ENCODE peak calls at places on chromosomes 11 and 22, in seven cellular contexts. C is hepatocyte, K is transverse colon, G is epithelial cell of esophagus, F is bronchial epithelial cell, T is skeletal muscle cell, A is left ventricle myocardium inferior. V is an unnamed sample.

GRCh38 chr22:37824674-37825641 is 1.8 kb downstream of the GALR3 start:
- DNase-seq in K (no peak), C (no peak), T (no peak), G (peak), A (no peak), F (no peak), V (peak)

GRCh38 chr11:95434489-95435057 is 203.6 kb upstream of the SESN3 start:
- DNase-seq in C (no peak), T (no peak), G (no peak), K (no peak), F (no peak), A (no peak), V (no peak)

GRCh38 chr11:35272391-35272821 is 133.4 kb downstream of the CD44 start:
- DNase-seq in T (no peak), C (no peak), F (no peak), A (no peak), G (no peak), K (peak), V (no peak)

GRCh38 chr11:73223998-73224730 is 6.1 kb downstream of the P2RY2 start:
- DNase-seq in A (no peak), F (no peak), G (no peak), K (no peak), T (no peak), C (no peak), V (no peak)

GRCh38 chr22:22450343-22450839 is 58.2 kb downstream of the ZNF280B start:
- DNase-seq in T (no peak), K (peak), C (no peak), G (no peak), A (no peak), F (no peak), V (no peak)

GRCh38 chr11:131581006-131581405 is 210.6 kb downstream of the NTM start:
- DNase-seq in K (no peak), A (no peak), F (no peak), C (no peak), T (no peak), G (no peak), V (no peak)

GRCh38 chr11:115572551-115572950 is 68.3 kb upstream of the CADM1 start:
- DNase-seq in G (no peak), F (no peak), K (no peak), A (no peak), C (no peak), T (no peak), V (no peak)

GRCh38 chr11:94815705-94816344 is 47.7 kb downstream of the AMOTL1 start:
- DNase-seq in T (no peak), F (no peak), A (no peak), C (no peak), G (no peak), K (no peak), V (peak)

GRCh38 chr11:68002943-68003845 is 703 bp downstream of the UNC93B1 start:
- DNase-seq in C (peak), F (no peak), T (no peak), A (no peak), G (peak), K (peak), V (peak)

GRCh38 chr11:119758291-119758690 is 29.3 kb upstream of the NECTIN1 start:
- DNase-seq in F (peak), G (peak), K (no peak), T (peak), A (no peak), C (no peak), V (no peak)

GRCh38 chr22:31629741-31630184 is 32.3 kb downstream of the PISD start:
- DNase-seq in F (no peak), K (no peak), T (no peak), G (no peak), C (no peak), A (no peak), V (peak)

GRCh38 chr11:20048707-20049106 is 111.6 kb downstream of the DBX1 start:
- DNase-seq in K (no peak), T (no peak), G (no peak), C (no peak), A (no peak), F (no peak), V (no peak)

GRCh38 chr22:27258773-27259172 is 542.8 kb downstream of the MN1 start:
- DNase-seq in A (no peak), C (no peak), F (no peak), K (no peak), G (no peak), T (no peak), V (no peak)

GRCh38 chr11:79152511-79152910 is 288.3 kb downstream of the TENM4 start:
- DNase-seq in G (no peak), C (no peak), K (no peak), F (no peak), A (no peak), T (no peak), V (no peak)

GRCh38 chr11:60747359-60747873 is 9.3 kb upstream of the MS4A15 start:
- DNase-seq in G (no peak), F (no peak), K (no peak), A (no peak), C (no peak), T (no peak), V (no peak)

GRCh38 chr11:34523053-34523452 is 9.5 kb upstream of the ELF5 start:
- DNase-seq in A (no peak), F (no peak), G (no peak), T (no peak), C (no peak), K (no peak), V (no peak)

GRCh38 chr11:98136357-98136756 is 884.4 kb upstream of the CNTN5 start:
- DNase-seq in K (no peak), G (no peak), C (no peak), F (no peak), T (no peak), A (no peak), V (no peak)

GRCh38 chr11:66279092-66279797 is 1.3 kb downstream of the CNIH2 start:
- DNase-seq in F (no peak), A (no peak), C (no peak), T (no peak), K (no peak), G (no peak), V (peak)

GRCh38 chr11:13277719-13278619 is at the start of gene BMAL1:
- DNase-seq in C (peak), K (peak), A (peak), G (peak), F (no peak), T (no peak), V (peak)

GRCh38 chr11:122668562-122669090 is 13.1 kb downstream of the UBASH3B start:
- DNase-seq in T (no peak), K (no peak), G (peak), C (no peak), F (peak), A (no peak), V (no peak)

GRCh38 chr11:65427691-65428577 is 5.3 kb downstream of the NEAT1 start:
- DNase-seq in T (no peak), C (peak), A (no peak), K (peak), G (peak), F (peak), V (no peak)

GRCh38 chr11:72958790-72959189 is 144.6 kb downstream of the ATG16L2 start:
- DNase-seq in F (no peak), C (no peak), G (no peak), A (no peak), T (no peak), K (no peak), V (no peak)

GRCh38 chr11:9385288-9385902 is 943 bp downstream of the IPO7 start:
- DNase-seq in F (peak), A (no peak), G (no peak), K (no peak), T (no peak), C (no peak), V (no peak)

GRCh38 chr11:105780781-105781525 is 171.1 kb downstream of the GRIA4 start:
- DNase-seq in A (no peak), C (no peak), F (no peak), K (no peak), T (no peak), G (no peak), V (no peak)

GRCh38 chr22:19524170-19525115 is at the start of gene CLDN5:
- DNase-seq in G (peak), A (peak), F (no peak), K (no peak), C (no peak), T (no peak), V (peak)

GRCh38 chr11:88415495-88415894 is 78.0 kb upstream of the CTSC start:
- DNase-seq in G (no peak), T (no peak), A (no peak), F (no peak), K (no peak), C (no peak), V (no peak)

GRCh38 chr22:26399288-26399687 is 29.8 kb upstream of the ASPHD2 start:
- DNase-seq in F (no peak), C (no peak), G (no peak), A (no peak), T (no peak), K (no peak), V (peak)

GRCh38 chr11:20351151-20351550 is 12.4 kb upstream of the HTATIP2 start:
- DNase-seq in K (peak), F (peak), G (peak), A (no peak), T (no peak), C (no peak), V (no peak)

GRCh38 chr11:75813622-75814039 is 1.4 kb upstream of the UVRAG start:
- DNase-seq in T (no peak), A (no peak), C (no peak), F (peak), K (no peak), G (peak), V (no peak)

GRCh38 chr22:24137595-24137994 is 43.7 kb upstream of the SUSD2 start:
- DNase-seq in G (no peak), K (no peak), C (peak), T (peak), A (no peak), F (no peak), V (no peak)

GRCh38 chr22:39925273-39925672 is 24.4 kb downstream of the GRAP2 start:
- DNase-seq in A (no peak), T (no peak), K (no peak), G (no peak), F (no peak), C (no peak), V (no peak)

GRCh38 chr22:40018051-40018450 is 23.3 kb downstream of the FAM83F start:
- DNase-seq in G (no peak), K (no peak), A (no peak), C (no peak), F (no peak), T (no peak), V (no peak)

GRCh38 chr11:107705027-107705426 is 6.8 kb downstream of the SLN start:
- DNase-seq in G (peak), F (peak), C (no peak), T (peak), K (no peak), A (no peak), V (no peak)

DNA sequence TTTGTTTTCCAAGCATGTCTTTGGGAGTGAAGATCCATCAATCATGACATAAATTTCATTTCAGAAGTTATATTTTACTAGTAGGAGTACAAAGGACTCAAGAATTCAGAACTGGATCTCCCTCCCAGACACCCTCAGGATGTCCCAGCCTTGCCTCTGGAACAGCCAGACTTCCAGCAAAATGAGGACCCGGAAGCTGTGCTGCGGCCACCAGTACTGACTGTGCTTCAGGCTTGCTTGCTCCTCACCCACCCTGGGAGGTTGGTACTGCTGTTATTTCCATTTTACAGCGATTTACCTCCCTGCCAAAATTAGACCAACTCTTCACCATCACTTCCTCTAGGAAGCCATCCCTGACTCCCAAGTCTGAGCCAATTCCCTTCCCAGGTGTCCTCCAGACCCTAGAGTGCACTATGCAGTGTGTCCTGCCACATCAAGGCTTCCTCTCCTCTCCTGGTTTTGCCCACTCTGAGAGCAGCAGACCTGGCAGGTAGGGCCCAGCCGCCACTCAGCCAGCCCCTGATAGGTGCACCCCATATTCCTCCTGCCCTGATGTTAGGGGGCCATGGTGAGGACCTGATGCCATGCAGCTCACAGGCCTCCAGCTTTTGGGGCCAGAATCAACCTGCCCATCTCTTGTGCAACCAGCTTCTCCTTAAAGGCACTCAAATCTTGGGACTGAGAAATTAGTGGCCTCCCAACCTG is 47.3 kb upstream of the WNT7B start:
- DNase-seq in T (no peak), A (peak), F (no peak), K (no peak), C (no peak), G (no peak), V (no peak)
- H3K4me3 ChIP-seq in T (no peak), A (no peak), F (no peak), K (no peak), C (no peak), G (no peak), V (no peak)

DNA sequence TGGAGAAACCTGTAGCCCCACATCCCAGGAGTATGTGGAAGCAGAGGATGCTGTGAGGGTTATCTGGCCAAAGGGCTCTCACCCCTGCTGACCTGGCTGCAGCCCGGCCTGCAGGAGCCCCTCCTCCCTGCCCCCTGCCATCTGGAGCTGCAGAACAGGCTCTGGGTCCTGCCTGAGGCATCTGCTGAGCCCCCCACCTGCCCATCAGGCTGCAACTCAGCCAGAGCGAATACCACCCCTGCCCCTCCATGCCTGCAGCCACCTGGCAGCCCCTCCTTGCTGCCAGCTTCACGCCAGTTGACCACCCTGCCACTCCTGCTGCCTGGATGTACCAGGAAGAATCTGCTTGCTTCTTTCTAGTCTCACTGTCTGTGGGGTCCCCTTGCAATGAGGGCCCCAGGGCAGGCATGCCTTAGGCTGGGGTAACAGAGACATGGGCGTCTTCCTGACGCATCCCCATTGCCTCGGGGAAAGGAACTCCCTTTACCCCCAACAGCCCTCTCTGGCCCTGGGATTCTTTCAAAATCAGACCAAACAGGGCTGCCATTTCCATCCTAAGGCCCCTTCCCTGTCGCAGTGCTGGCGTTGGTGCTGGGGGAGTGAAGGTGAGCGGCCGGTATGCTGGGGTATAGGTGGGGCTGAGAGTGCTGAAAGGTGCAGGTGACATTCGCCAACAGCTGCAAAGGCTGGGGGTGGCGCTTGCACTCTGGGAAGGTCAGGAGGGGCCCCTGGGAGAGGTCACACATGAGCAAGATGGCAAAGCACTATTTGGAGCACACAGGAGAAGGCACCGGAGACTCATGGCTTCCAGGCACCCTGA is 1334.6 kb downstream of the TBC1D22A start:
- DNase-seq in T (no peak), G (no peak), C (no peak), F (no peak), K (no peak), A (no peak), V (no peak)
- H3K4me3 ChIP-seq in T (no peak), G (no peak), C (no peak), F (no peak), K (no peak), A (no peak), V (no peak)

GRCh38 chr22:47422736-47423135 is 660.3 kb downstream of the TBC1D22A start:
- DNase-seq in G (no peak), F (no peak), K (no peak), C (no peak), A (no peak), T (no peak), V (no peak)

GRCh38 chr22:47423266-47423665 is 660.8 kb downstream of the TBC1D22A start:
- DNase-seq in T (no peak), F (no peak), C (no peak), G (no peak), K (no peak), A (no peak), V (no peak)

GRCh38 chr22:47420211-47420610 is 657.8 kb downstream of the TBC1D22A start:
- DNase-seq in F (no peak), C (no peak), G (no peak), K (no peak), T (no peak), A (no peak), V (no peak)

GRCh38 chr22:47421846-47422245 is 659.4 kb downstream of the TBC1D22A start:
- DNase-seq in T (no peak), G (no peak), K (no peak), C (no peak), F (no peak), A (no peak), V (no peak)

GRCh38 chr22:47423861-47424820 is 661.7 kb downstream of the TBC1D22A start:
- DNase-seq in K (no peak), C (no peak), F (no peak), A (no peak), G (no peak), T (no peak), V (no peak)
- H3K4me3 ChIP-seq in K (no peak), C (no peak), F (no peak), A (no peak), G (no peak), T (no peak), V (no peak)

DNA sequence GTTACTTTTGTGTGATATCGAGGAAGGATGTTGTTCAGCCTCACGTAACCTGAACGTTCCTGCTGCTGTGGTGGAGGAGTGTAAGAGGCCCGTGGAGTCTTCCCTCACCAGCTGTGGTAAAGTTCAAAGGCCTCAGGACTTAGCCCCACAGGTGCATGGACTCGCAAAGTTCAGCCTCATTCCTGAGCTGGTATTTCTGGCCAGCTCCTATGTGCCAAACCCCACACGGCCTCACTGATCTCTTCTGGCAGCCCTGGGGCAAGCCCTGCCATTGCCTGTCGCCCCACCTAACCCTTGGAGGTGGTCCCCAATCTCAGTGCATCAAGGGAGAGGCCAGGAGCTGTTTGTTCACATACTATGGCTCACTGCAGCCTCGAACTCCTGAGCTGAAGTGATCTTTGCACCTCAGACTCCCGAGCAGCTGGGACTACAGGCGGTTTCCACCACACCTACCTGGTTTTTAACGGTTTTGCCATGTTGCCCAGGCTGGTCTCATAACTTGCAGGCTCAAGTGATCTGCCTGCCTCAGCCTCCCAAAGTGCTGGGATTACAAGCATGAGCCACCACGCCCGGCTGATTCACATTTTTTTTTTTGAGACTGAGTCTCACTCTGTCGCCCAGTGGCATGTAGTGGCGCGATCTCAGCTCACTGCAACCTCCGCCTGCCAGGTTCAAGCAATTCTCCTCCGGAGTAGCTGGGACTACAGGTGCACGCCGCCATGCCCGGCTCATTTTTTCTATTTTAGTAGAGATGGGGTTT is 2.2 kb downstream of the PHRF1 start:
- DNase-seq in T (no peak), A (no peak), C (peak), K (no peak), F (peak), G (peak), V (no peak)
- H3K4me3 ChIP-seq in T (peak), A (peak), C (no peak), K (peak), F (no peak), G (peak), V (peak)

DNA sequence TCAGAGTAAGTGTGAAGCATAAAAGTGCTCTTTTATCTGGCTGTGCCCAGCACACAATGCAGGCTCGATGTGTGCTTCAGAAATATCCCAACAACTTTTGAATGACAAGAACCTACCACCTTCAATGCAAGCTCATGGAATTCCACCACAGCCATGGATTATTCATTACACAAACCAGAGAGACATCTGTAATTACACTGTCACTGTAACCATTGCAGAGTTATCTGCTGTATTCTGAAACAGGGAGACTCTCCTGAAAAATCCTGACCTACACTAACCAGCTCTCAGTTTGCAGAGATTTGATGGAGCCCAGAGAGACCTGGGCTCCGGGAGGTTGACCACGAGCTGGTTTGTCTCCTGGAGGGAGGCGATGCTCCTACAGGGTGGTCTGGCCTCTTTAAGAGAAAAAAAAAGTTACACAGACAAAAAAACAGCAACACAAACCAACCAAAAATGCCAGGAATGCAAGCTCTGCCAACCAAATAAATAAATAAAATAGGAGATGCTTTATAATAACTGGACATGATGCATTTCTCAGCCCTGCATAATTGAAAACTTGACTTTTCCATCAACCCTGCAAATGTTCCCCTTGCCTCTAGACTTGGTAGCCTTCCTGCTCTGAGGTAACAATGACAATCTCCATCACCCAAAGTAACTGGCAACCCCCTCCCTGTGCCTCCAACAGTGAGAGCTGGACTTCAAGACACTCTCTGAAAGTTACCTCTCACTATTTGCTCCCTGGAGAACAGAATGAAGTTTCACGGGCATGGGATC is 69.7 kb downstream of the ETS1 start:
- DNase-seq in C (no peak), K (no peak), A (no peak), T (no peak), G (no peak), F (no peak), V (no peak)
- H3K4me3 ChIP-seq in C (no peak), K (peak), A (peak), T (peak), G (no peak), F (no peak), V (no peak)

GRCh38 chr11:57481315-57481714 is 21.0 kb downstream of the RTN4RL2 start:
- DNase-seq in K (no peak), G (no peak), C (no peak), F (no peak), A (no peak), T (no peak), V (no peak)

GRCh38 chr11:57484141-57484710 is 23.9 kb downstream of the RTN4RL2 start:
- DNase-seq in G (no peak), A (no peak), F (no peak), T (no peak), K (no peak), C (no peak), V (no peak)

GRCh38 chr11:57483570-57483934 is 23.2 kb downstream of the RTN4RL2 start:
- DNase-seq in K (no peak), T (no peak), A (no peak), F (no peak), G (no peak), C (no peak), V (no peak)

GRCh38 chr11:57481915-57482781 is 21.8 kb downstream of the RTN4RL2 start:
- DNase-seq in C (no peak), A (no peak), K (no peak), T (no peak), F (no peak), G (no peak), V (peak)

GRCh38 chr11:57482782-57483569 is 22.6 kb downstream of the RTN4RL2 start:
- DNase-seq in G (peak), C (peak), F (no peak), K (peak), A (peak), T (no peak), V (peak)
- H3K4me3 ChIP-seq in G (peak), C (peak), F (peak), K (peak), A (peak), T (peak), V (peak)

V was measured in GM23338.